ENCODE peak calls at places on chromosomes 12 and 14, in nine cellular contexts. One of them, this sample, is unnamed.

GRCh38 chr12:116411977-116412376 is 134.5 kb upstream of the MED13L start:
- DNase-seq in kidney epithelial cell: no peak
- DNase-seq in transverse colon: no peak
- DNase-seq in K562: no peak
- DNase-seq in MM.1S: no peak
- DNase-seq in astrocyte: no peak
- DNase-seq in AG04450: no peak
- DNase-seq in endodermal cell: no peak
- DNase-seq in IMR-90: no peak
- DNase-seq in this sample: no peak

GRCh38 chr14:29016050-29016900 is 249.7 kb downstream of the FOXG1 start:
- DNase-seq in kidney epithelial cell: no peak
- DNase-seq in transverse colon: no peak
- DNase-seq in K562: peak; percentile 8
- DNase-seq in MM.1S: peak; percentile 22
- DNase-seq in astrocyte: peak; percentile 16
- DNase-seq in AG04450: no peak
- DNase-seq in endodermal cell: peak; percentile 91
- DNase-seq in IMR-90: peak; percentile 51
- DNase-seq in this sample: peak; percentile 78

GRCh38 chr14:105312973-105313372 is 1.6 kb upstream of the PACS2 start:
- DNase-seq in kidney epithelial cell: no peak
- DNase-seq in transverse colon: no peak
- DNase-seq in K562: no peak
- DNase-seq in MM.1S: no peak
- DNase-seq in astrocyte: no peak
- DNase-seq in AG04450: no peak
- DNase-seq in endodermal cell: no peak
- DNase-seq in IMR-90: no peak
- DNase-seq in this sample: no peak

GRCh38 chr12:111616177-111616623 is 17.1 kb upstream of the ATXN2 start:
- DNase-seq in kidney epithelial cell: no peak
- DNase-seq in transverse colon: peak; percentile 12
- DNase-seq in K562: no peak
- DNase-seq in MM.1S: no peak
- DNase-seq in astrocyte: peak; percentile 4
- DNase-seq in AG04450: no peak
- DNase-seq in endodermal cell: no peak
- DNase-seq in IMR-90: peak; percentile 21
- DNase-seq in this sample: no peak

GRCh38 chr14:100222219-100223093 is 16.5 kb upstream of the YY1 start:
- DNase-seq in kidney epithelial cell: no peak
- DNase-seq in transverse colon: no peak
- DNase-seq in K562: no peak
- DNase-seq in MM.1S: no peak
- DNase-seq in astrocyte: no peak
- DNase-seq in AG04450: no peak
- DNase-seq in endodermal cell: peak; percentile 64
- DNase-seq in IMR-90: no peak
- DNase-seq in this sample: peak; percentile 30

GRCh38 chr12:19138551-19139344 is 9.2 kb downstream of the PLEKHA5 start:
- DNase-seq in kidney epithelial cell: no peak
- DNase-seq in transverse colon: no peak
- DNase-seq in K562: no peak
- DNase-seq in MM.1S: no peak
- DNase-seq in astrocyte: peak; percentile 73
- DNase-seq in AG04450: no peak
- DNase-seq in endodermal cell: no peak
- DNase-seq in IMR-90: peak; percentile 47
- DNase-seq in this sample: no peak

GRCh38 chr12:56931474-56931978 is 2.7 kb downstream of the SDR9C7 start:
- DNase-seq in kidney epithelial cell: no peak
- DNase-seq in transverse colon: no peak
- DNase-seq in K562: peak; percentile 70
- DNase-seq in MM.1S: no peak
- DNase-seq in astrocyte: peak; percentile 33
- DNase-seq in AG04450: peak; percentile 34
- DNase-seq in endodermal cell: no peak
- DNase-seq in IMR-90: peak; percentile 57
- DNase-seq in this sample: peak; percentile 35

GRCh38 chr12:50240792-50241114 is 42.6 kb downstream of the LIMA1 start:
- DNase-seq in kidney epithelial cell: no peak
- DNase-seq in transverse colon: no peak
- DNase-seq in K562: no peak
- DNase-seq in MM.1S: no peak
- DNase-seq in astrocyte: no peak
- DNase-seq in AG04450: no peak
- DNase-seq in endodermal cell: no peak
- DNase-seq in IMR-90: no peak
- DNase-seq in this sample: no peak

GRCh38 chr12:4723226-4723625 is 3.0 kb downstream of the GALNT8 start:
- DNase-seq in kidney epithelial cell: no peak
- DNase-seq in transverse colon: peak; percentile 44
- DNase-seq in K562: no peak
- DNase-seq in MM.1S: no peak
- DNase-seq in astrocyte: no peak
- DNase-seq in AG04450: no peak
- DNase-seq in endodermal cell: no peak
- DNase-seq in IMR-90: no peak
- DNase-seq in this sample: no peak

GRCh38 chr12:102702447-102703114 is 214.5 kb downstream of the PAH start:
- DNase-seq in kidney epithelial cell: no peak
- DNase-seq in transverse colon: peak; percentile 29
- DNase-seq in K562: peak; percentile 70
- DNase-seq in MM.1S: peak; percentile 69
- DNase-seq in astrocyte: peak; percentile 22
- DNase-seq in AG04450: peak; percentile 27
- DNase-seq in endodermal cell: peak; percentile 83
- DNase-seq in IMR-90: peak; percentile 65
- DNase-seq in this sample: peak; percentile 24

GRCh38 chr12:100356646-100357223 is at the start of gene SLC17A8:
- DNase-seq in kidney epithelial cell: no peak
- DNase-seq in transverse colon: peak; percentile 13
- DNase-seq in K562: no peak
- DNase-seq in MM.1S: no peak
- DNase-seq in astrocyte: no peak
- DNase-seq in AG04450: no peak
- DNase-seq in endodermal cell: peak; percentile 92
- DNase-seq in IMR-90: no peak
- DNase-seq in this sample: no peak

GRCh38 chr12:104792570-104792969 is 165.5 kb downstream of the SLC41A2 start:
- DNase-seq in kidney epithelial cell: peak; percentile 35
- DNase-seq in transverse colon: no peak
- DNase-seq in K562: no peak
- DNase-seq in MM.1S: no peak
- DNase-seq in astrocyte: peak; percentile 94
- DNase-seq in AG04450: peak; percentile 39
- DNase-seq in endodermal cell: no peak
- DNase-seq in IMR-90: peak; percentile 86
- DNase-seq in this sample: no peak

GRCh38 chr14:51978566-51979398 is 10.6 kb upstream of the RTRAF start:
- DNase-seq in kidney epithelial cell: peak; percentile 44
- DNase-seq in transverse colon: peak; percentile 89
- DNase-seq in K562: peak; percentile 59
- DNase-seq in MM.1S: peak; percentile 40
- DNase-seq in astrocyte: peak; percentile 41
- DNase-seq in AG04450: peak; percentile 55
- DNase-seq in endodermal cell: peak; percentile 95
- DNase-seq in IMR-90: peak; percentile 79
- DNase-seq in this sample: peak; percentile 78

GRCh38 chr12:132209654-132210222 is 65.5 kb downstream of the NOC4L start:
- DNase-seq in kidney epithelial cell: no peak
- DNase-seq in transverse colon: no peak
- DNase-seq in K562: no peak
- DNase-seq in MM.1S: no peak
- DNase-seq in astrocyte: no peak
- DNase-seq in AG04450: no peak
- DNase-seq in endodermal cell: no peak
- DNase-seq in IMR-90: no peak
- DNase-seq in this sample: no peak

GRCh38 chr12:30395190-30395589 is 300.5 kb downstream of the IPO8 start:
- DNase-seq in kidney epithelial cell: no peak
- DNase-seq in transverse colon: no peak
- DNase-seq in K562: no peak
- DNase-seq in MM.1S: no peak
- DNase-seq in astrocyte: no peak
- DNase-seq in AG04450: no peak
- DNase-seq in endodermal cell: no peak
- DNase-seq in IMR-90: no peak
- DNase-seq in this sample: no peak
- H3K4me3 ChIP-seq in kidney epithelial cell: no peak overlapping the region
- H3K4me3 ChIP-seq in transverse colon: no peak overlapping the region
- H3K4me3 ChIP-seq in K562: no peak overlapping the region
- H3K4me3 ChIP-seq in MM.1S: no peak overlapping the region
- H3K4me3 ChIP-seq in astrocyte: no peak overlapping the region
- H3K4me3 ChIP-seq in AG04450: no peak overlapping the region
- H3K4me3 ChIP-seq in endodermal cell: peak overlapping the region; percentile 6
- H3K4me3 ChIP-seq in IMR-90: no peak overlapping the region
- H3K4me3 ChIP-seq in this sample: no peak overlapping the region

GRCh38 chr12:70367268-70368141 is 1.4 kb downstream of the KCNMB4 start:
- DNase-seq in kidney epithelial cell: no peak
- DNase-seq in transverse colon: no peak
- DNase-seq in K562: no peak
- DNase-seq in MM.1S: no peak
- DNase-seq in astrocyte: peak; percentile 5
- DNase-seq in AG04450: no peak
- DNase-seq in endodermal cell: no peak
- DNase-seq in IMR-90: peak; percentile 11
- DNase-seq in this sample: no peak

DNA sequence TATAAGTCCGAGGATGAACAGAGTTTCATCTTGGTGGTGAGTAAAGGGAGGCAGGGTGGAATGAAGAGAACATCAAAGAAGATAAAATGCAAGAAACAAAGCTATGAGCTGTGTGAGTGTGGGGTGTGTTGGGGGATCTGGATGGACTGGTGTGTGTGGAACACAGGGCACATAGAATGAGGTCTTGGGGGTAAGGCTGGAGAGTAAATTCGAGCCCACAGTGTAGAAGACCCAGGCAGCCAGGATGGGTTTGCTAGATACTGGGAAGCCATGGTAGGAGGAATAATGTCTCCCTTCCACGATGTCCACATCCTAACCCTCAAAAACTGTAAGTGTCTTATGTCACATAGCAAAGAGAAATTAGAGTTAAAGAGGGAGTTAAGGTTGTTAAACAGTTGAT is 6.8 kb downstream of the KCNMB4 start:
- DNase-seq in kidney epithelial cell: no peak
- DNase-seq in transverse colon: no peak
- DNase-seq in K562: no peak
- DNase-seq in MM.1S: no peak
- DNase-seq in astrocyte: no peak
- DNase-seq in AG04450: no peak
- DNase-seq in endodermal cell: no peak
- DNase-seq in IMR-90: no peak
- DNase-seq in this sample: no peak
- TF ChIP-seq CTCF in kidney epithelial cell: no peak
- TF ChIP-seq CTCF in transverse colon: no peak
- TF ChIP-seq CTCF in K562: no peak
- TF ChIP-seq CTCF in MM.1S: no peak
- TF ChIP-seq CTCF in astrocyte: no peak
- TF ChIP-seq CTCF in AG04450: no peak
- TF ChIP-seq CTCF in endodermal cell: no peak
- TF ChIP-seq CTCF in IMR-90: no peak
- TF ChIP-seq CTCF in this sample: no peak

DNA sequence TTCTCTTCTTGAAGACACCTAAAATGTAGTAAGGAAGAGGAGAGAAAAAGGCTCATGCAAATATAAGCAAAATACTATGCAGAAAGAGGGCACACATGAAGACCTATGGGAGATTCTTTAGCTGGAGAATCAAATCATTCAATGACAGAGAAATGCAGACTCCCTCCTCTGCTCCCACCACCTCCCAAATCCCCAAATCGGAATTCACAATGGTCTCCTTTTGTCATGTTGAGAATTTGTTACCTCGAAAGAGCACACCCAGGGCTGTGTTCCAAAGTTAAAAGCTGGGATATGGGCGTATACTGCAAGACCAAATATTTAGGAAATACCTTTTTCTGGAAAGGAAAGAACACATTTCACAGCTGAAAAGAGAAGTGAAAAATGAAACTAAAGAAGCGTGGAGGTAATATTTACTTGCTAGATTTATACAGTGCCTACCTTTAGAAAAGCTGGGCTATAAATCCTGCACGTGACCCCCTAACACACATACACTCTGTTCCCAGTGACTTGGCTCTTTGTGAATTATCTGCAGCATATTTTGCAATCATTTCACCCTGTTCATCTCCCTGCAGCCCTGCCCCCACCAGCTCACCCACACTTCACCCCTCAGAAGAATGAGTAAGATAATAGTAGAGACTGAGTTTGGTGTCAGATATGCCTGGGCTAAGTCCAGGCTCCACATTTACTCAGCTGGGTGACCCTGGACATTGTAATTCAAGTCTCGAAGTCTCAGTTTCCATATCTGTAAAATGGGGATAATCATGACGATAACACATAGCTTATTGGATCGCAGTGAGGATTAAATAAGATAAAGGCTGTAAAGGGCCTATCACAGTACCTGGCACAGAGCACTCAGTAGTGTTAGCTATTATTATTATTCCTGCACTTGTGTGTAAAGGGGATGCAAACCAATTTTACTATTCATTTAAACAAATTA is 2.9 kb upstream of the CACNA1C start:
- DNase-seq in kidney epithelial cell: no peak
- DNase-seq in transverse colon: no peak
- DNase-seq in K562: no peak
- DNase-seq in MM.1S: peak; percentile 17
- DNase-seq in astrocyte: no peak
- DNase-seq in AG04450: no peak
- DNase-seq in endodermal cell: no peak
- DNase-seq in IMR-90: peak; percentile 22
- DNase-seq in this sample: no peak
- H3K27me3 ChIP-seq in kidney epithelial cell: peaks cover 39% of the 10 kb centered on the region
- H3K27me3 ChIP-seq in transverse colon: peaks cover 36% of the 10 kb centered on the region
- H3K27me3 ChIP-seq in K562: peaks cover 16% of the 10 kb centered on the region
- H3K27me3 ChIP-seq in MM.1S: peaks cover 13% of the 10 kb centered on the region
- H3K27me3 ChIP-seq in astrocyte: peaks cover 43% of the 10 kb centered on the region
- H3K27me3 ChIP-seq in AG04450: peaks cover 16% of the 10 kb centered on the region
- H3K27me3 ChIP-seq in endodermal cell: peaks cover 52% of the 10 kb centered on the region
- H3K27me3 ChIP-seq in IMR-90: peaks cover 23% of the 10 kb centered on the region
- H3K27me3 ChIP-seq in this sample: peaks cover 7% of the 10 kb centered on the region

DNA sequence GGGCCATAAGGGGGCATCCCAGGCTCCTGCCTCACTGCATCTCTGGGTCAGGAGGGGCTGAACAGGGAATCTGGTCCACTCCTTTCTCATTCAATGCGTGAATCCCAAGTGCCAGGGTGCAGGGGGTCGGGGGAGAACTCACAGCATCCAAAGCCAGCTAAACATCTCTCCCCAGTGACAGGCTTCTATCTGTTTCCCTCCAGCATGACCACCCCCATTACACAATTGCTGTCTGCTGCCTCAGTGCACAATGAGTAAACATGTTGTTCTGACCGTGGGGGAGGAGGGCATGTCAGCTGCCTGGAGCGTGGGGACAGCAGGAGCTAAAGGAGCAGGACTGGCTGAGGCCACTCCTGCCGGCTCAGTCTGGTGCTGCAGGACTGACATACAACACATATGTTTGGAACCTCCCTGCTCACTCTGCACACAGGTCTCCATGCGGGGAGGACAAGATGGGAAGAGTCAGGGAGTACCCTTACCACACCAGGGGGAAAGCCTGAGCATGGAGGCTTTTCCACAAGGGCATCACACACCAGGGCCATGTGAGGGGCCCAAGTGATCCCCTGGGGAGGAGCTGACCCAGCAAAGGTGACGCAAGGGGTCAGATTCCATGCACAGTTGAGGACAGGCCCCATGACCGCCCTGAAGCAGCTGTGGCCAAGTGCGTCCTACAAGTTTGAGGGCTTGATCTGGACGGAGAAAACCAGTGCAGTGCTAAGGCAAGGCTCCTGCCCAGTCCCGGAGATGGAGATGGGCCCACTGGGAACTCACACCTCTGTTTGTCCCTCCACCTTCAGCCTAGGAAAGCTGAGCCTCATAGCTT is 1.4 kb downstream of the TNS2 start:
- DNase-seq in kidney epithelial cell: no peak
- DNase-seq in transverse colon: peak; percentile 57
- DNase-seq in K562: no peak
- DNase-seq in MM.1S: no peak
- DNase-seq in astrocyte: no peak
- DNase-seq in AG04450: no peak
- DNase-seq in endodermal cell: peak; percentile 67
- DNase-seq in IMR-90: peak; percentile 70
- DNase-seq in this sample: peak; percentile 46
- H3K4me3 ChIP-seq in kidney epithelial cell: no peak overlapping the region
- H3K4me3 ChIP-seq in transverse colon: peak overlapping the region; percentile 24
- H3K4me3 ChIP-seq in K562: no peak overlapping the region
- H3K4me3 ChIP-seq in MM.1S: no peak overlapping the region
- H3K4me3 ChIP-seq in astrocyte: peak overlapping the region; percentile 54
- H3K4me3 ChIP-seq in AG04450: peak overlapping the region; percentile 79
- H3K4me3 ChIP-seq in endodermal cell: peak overlapping the region; percentile 80
- H3K4me3 ChIP-seq in IMR-90: peak overlapping the region; percentile 57
- H3K4me3 ChIP-seq in this sample: no peak overlapping the region

This sample was measured in WERI-Rb-1.